ENCODE peak calls at places on chromosomes 5 and 9, in six cellular contexts. A is OCI-LY7, I is HCT116, K is neural progenitor cell, Y is GM23338, V is hepatocyte. N is an unnamed sample.

GRCh38 chr9:73780916-73781315 is 629.3 kb downstream of the ANXA1 start:
- DNase-seq in Y (no peak), K (no peak), I (no peak), V (peak; percentile 10), A (no peak), N (peak; percentile 38)

GRCh38 chr9:133470427-133470924 is 8.4 kb downstream of the SLC2A6 start:
- DNase-seq in K (no peak), V (no peak), A (no peak), Y (peak; percentile 71), I (no peak), N (no peak)

GRCh38 chr9:122201641-122202040 is 27.1 kb downstream of the LHX6 start:
- DNase-seq in I (no peak), V (no peak), K (no peak), Y (no peak), A (no peak), N (no peak)

GRCh38 chr5:65481635-65482271 is at the start of gene ADAMTS6:
- DNase-seq in Y (peak; percentile 91), V (peak; percentile 95), I (peak; percentile 43), A (peak; percentile 90), K (peak; percentile 86), N (peak; percentile 59)

GRCh38 chr5:15480436-15480835 is 19.5 kb upstream of the FBXL7 start:
- DNase-seq in Y (no peak), K (no peak), I (no peak), V (no peak), A (no peak), N (no peak)

GRCh38 chr5:132464155-132464939 is 26.2 kb downstream of the IRF1 start:
- DNase-seq in A (peak; percentile 81), Y (peak; percentile 52), K (peak; percentile 51), V (no peak), I (no peak), N (no peak)

GRCh38 chr5:56833325-56833724 is 18.0 kb downstream of the MAP3K1 start:
- DNase-seq in A (no peak), I (no peak), V (no peak), Y (peak; percentile 66), K (no peak), N (no peak)

GRCh38 chr9:108615152-108615551 is 240.6 kb downstream of the ACTL7B start:
- DNase-seq in V (no peak), Y (no peak), I (no peak), A (no peak), K (no peak), N (no peak)

GRCh38 chr9:126991170-126991569 is 76.6 kb downstream of the RALGPS1 start:
- DNase-seq in I (no peak), V (no peak), A (no peak), K (no peak), Y (no peak), N (no peak)

GRCh38 chr5:116652196-116652729 is 77.6 kb upstream of the SEMA6A start:
- DNase-seq in K (peak; percentile 56), I (peak; percentile 79), A (no peak), V (peak; percentile 63), Y (peak; percentile 88), N (no peak)

GRCh38 chr9:75265525-75265972 is 177.2 kb downstream of the OSTF1 start:
- DNase-seq in A (peak; percentile 57), K (peak; percentile 67), V (peak; percentile 71), I (peak; percentile 15), Y (peak; percentile 80), N (peak; percentile 56)

GRCh38 chr5:110899566-110900412 is 161.0 kb downstream of the SLC25A46 start:
- DNase-seq in V (no peak), A (no peak), I (no peak), K (no peak), Y (peak; percentile 48), N (peak; percentile 92)

GRCh38 chr5:27473300-27474053 is 435.1 kb upstream of the CDH9 start:
- DNase-seq in K (peak; percentile 50), A (no peak), I (no peak), V (no peak), Y (no peak), N (no peak)

GRCh38 chr5:134223406-134224251 is 2.2 kb downstream of the PPP2CA start:
- DNase-seq in V (no peak), I (no peak), Y (no peak), A (no peak), K (no peak), N (peak; percentile 7)

GRCh38 chr9:110602281-110602680 is 22.7 kb upstream of the SVEP1 start:
- DNase-seq in K (peak; percentile 14), I (no peak), A (no peak), V (no peak), Y (no peak), N (peak; percentile 44)

GRCh38 chr5:134758504-134759341 is at the start of gene DDX46:
- DNase-seq in Y (peak; percentile 99), A (peak; percentile 96), I (peak; percentile 84), V (peak; percentile 97), K (peak; percentile 98), N (peak; percentile 90)

GRCh38 chr5:127832057-127832456 is 128.9 kb downstream of the CCDC192 start:
- DNase-seq in A (no peak), V (no peak), K (no peak), Y (no peak), I (no peak), N (no peak)

GRCh38 chr5:74954919-74955318 is 88.7 kb upstream of the FAM169A start:
- DNase-seq in K (no peak), V (no peak), I (no peak), A (no peak), Y (no peak), N (peak; percentile 69)

GRCh38 chr9:11931109-11931508 is 762.1 kb upstream of the TYRP1 start:
- DNase-seq in V (no peak), K (no peak), Y (no peak), I (no peak), A (no peak), N (peak; percentile 15)

GRCh38 chr5:150502106-150502505 is 5.8 kb upstream of the NDST1 start:
- DNase-seq in V (no peak), I (no peak), A (no peak), Y (no peak), K (no peak), N (no peak)

GRCh38 chr9:6384732-6385131 is 28.3 kb upstream of the UHRF2 start:
- DNase-seq in I (no peak), A (peak; percentile 31), V (no peak), K (no peak), Y (peak; percentile 57), N (no peak)

GRCh38 chr5:16864566-16864965 is 71.5 kb downstream of the MYO10 start:
- DNase-seq in A (no peak), I (no peak), V (no peak), Y (no peak), K (no peak), N (no peak)

GRCh38 chr9:13429271-13429670 is 149.8 kb upstream of the MPDZ start:
- DNase-seq in Y (no peak), K (no peak), A (no peak), I (no peak), V (no peak), N (no peak)

GRCh38 chr5:136055612-136056302 is 27.0 kb downstream of the TGFBI start:
- DNase-seq in Y (no peak), K (no peak), A (no peak), I (no peak), V (no peak), N (no peak)

GRCh38 chr5:136051486-136052220 is 22.9 kb downstream of the TGFBI start:
- DNase-seq in A (no peak), Y (no peak), K (no peak), V (no peak), I (no peak), N (no peak)

GRCh38 chr5:136052692-136053335 is 24.0 kb downstream of the TGFBI start:
- DNase-seq in V (no peak), A (no peak), Y (no peak), I (no peak), K (no peak), N (no peak)

GRCh38 chr5:136054133-136054996 is 25.6 kb downstream of the TGFBI start:
- DNase-seq in A (no peak), V (no peak), Y (no peak), I (no peak), K (no peak), N (peak; percentile 1)

DNA sequence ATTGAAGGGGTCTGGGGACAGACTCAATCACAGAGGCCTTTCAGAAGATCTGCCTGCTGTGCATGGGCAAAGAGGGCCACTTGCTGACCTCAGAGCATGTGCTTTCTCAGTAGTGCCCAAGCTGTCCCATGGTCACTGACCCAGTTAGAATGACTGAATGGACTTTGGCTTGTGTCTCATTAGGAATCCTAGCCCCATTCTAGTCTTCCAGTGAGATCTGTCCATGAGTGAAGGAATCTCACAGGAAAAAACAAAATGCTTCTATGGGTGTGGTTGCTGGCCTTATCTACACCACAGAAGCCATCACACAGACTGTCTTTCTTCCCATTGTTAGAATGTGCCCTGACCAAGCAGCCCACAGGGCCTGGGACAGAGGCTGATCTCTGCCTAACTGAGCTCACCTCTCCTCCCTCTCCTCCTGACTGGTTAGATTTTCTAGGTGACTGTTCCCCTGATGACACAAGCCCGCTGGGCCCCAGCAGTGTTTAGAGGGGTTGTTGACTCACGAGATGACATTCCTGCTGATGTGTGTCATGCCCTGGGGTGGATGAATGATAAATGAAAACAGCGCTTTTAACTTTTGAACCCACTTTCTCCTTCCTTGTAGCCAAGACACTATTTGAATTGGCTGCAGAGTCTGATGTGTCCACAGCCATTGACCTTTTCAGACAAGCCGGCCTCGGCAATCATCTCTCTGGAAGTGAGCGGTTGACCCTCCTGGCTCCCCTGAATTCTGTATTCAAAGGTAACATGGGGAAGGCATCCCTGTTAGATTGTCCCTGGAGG is 24.7 kb downstream of the TGFBI start:
- DNase-seq in V (peak; percentile 91), A (no peak), Y (no peak), I (peak; percentile 76), K (no peak), N (peak; percentile 94)
- TF ChIP-seq EZH2phosphoT487 in V (no peak), A (no peak), Y (no peak), I (no peak), K (no peak), N (no peak)

DNA sequence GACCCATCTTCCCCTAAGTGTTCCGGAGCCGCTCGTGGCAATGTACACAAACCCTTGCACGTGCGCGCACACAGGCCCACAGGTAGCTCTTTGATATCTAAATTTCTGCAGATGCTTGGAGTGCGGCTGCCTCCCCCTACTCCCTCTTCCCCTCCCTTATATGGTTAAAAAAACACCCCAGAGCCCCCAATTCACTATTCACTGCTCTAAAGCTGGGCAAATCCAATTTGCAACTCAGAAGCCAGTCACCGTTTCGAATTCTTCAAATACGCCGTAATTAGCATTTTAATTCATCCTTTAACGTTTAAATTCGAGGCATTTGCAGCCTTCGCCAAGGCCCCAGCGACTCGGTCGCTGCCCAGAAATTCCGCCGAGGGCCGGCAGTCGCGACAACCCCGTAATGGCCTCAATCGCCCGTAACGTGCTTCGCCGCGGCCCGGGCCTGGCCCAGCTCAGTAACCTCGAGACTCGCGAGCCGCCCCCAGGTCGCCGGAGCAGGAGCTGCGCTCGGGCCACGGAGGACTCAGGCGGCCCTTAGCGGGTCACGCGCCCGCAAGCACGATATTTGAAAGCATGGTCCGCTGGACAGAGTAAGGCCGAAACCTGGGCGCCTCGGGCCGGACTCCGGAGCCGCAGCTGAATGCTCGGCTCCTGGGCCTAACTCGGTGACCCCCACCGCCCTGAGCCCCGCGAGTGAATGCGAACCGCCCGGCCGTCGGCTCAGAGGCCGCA is 1.3 kb downstream of the IRX2 start:
- DNase-seq in V (peak; percentile 45), A (no peak), I (no peak), K (peak; percentile 78), Y (peak; percentile 93), N (no peak)
- H3K4me3 ChIP-seq in V (peak overlapping the region; percentile 51), A (no peak overlapping the region), I (no peak overlapping the region), K (peak overlapping the region; percentile 69), Y (peak overlapping the region; percentile 63), N (peak overlapping the region; percentile 71)

GRCh38 chr5:139574641-139575312 is 13.6 kb downstream of the UBE2D2 start:
- DNase-seq in A (peak; percentile 79), I (no peak), K (peak; percentile 60), V (peak; percentile 63), Y (peak; percentile 71), N (peak; percentile 60)
- H3K4me2 ChIP-seq in A (peak overlapping the region; percentile 64), I (no peak overlapping the region), K (no peak overlapping the region), V (no peak overlapping the region), Y (no peak overlapping the region), N (no peak overlapping the region)

GRCh38 chr5:154590093-154590724 is 112.2 kb upstream of the HAND1 start:
- DNase-seq in K (no peak), Y (no peak), V (no peak), A (no peak), I (no peak), N (no peak)
- TF ChIP-seq EZH2phosphoT487 in K (no peak), Y (no peak), V (no peak), A (no peak), I (no peak), N (no peak)

N was measured in PC-3.